ENCODE peak calls at places on chromosomes 11 and 22, in ten cellular contexts. D is A549, I is sigmoid colon, P is IMR-90, W is K562, J is upper lobe of left lung, V is Peyer's patch, B is spleen, R is right lobe of liver, Z is NB4. F is an unnamed sample.

GRCh38 chr11:91404344-91404743 is 820.3 kb upstream of the FAT3 start:
- DNase-seq in Z (no peak), W (no peak), V (no peak), B (no peak), P (no peak), R (no peak), D (no peak), J (no peak), I (no peak), F (no peak)

GRCh38 chr11:131284041-131284440 is 86.4 kb upstream of the NTM start:
- DNase-seq in J (no peak), R (no peak), Z (no peak), W (no peak), V (no peak), P (no peak), I (no peak), B (no peak), D (no peak), F (no peak)

GRCh38 chr11:114348200-114349191 is 51.8 kb downstream of the C11orf71 start:
- DNase-seq in Z (peak), R (no peak), W (peak), J (no peak), D (no peak), V (no peak), B (no peak), I (no peak), P (peak), F (no peak)

GRCh38 chr11:8019671-8020597 is 32.8 kb downstream of the EIF3F start:
- DNase-seq in W (no peak), I (no peak), R (no peak), P (peak), Z (no peak), V (no peak), B (no peak), D (peak), J (no peak), F (no peak)

GRCh38 chr11:28924007-28924406 is 815.8 kb downstream of the METTL15 start:
- DNase-seq in D (no peak), R (no peak), P (no peak), I (no peak), B (no peak), W (no peak), J (no peak), V (no peak), Z (no peak), F (no peak)

GRCh38 chr11:78414321-78415051 is 3.1 kb downstream of the GAB2 start:
- DNase-seq in I (no peak), Z (peak), P (peak), D (peak), W (peak), B (no peak), J (no peak), R (no peak), V (no peak), F (no peak)

GRCh38 chr11:11422291-11423128 is 69.5 kb upstream of the CSNK2A3 start:
- DNase-seq in V (no peak), R (no peak), W (no peak), D (no peak), J (no peak), I (no peak), P (no peak), Z (no peak), B (no peak), F (no peak)

GRCh38 chr11:45097721-45098493 is 48.5 kb upstream of the PRDM11 start:
- DNase-seq in V (no peak), J (no peak), D (no peak), W (peak), Z (peak), B (no peak), R (no peak), I (no peak), P (peak), F (no peak)

GRCh38 chr22:20494978-20495860 is at the start of gene KLHL22:
- DNase-seq in B (no peak), W (peak), P (peak), Z (peak), V (peak), R (peak), I (peak), J (peak), D (no peak), F (no peak)
- TF ChIP-seq POLR2A in B (peak), W (no peak), P (no peak), Z (no peak), V (no peak), R (no peak), I (no peak), J (no peak), D (no peak), F (no peak)

GRCh38 chr22:49935561-49935960 is 17.1 kb downstream of the CRELD2 start:
- DNase-seq in R (no peak), P (no peak), V (no peak), J (no peak), W (peak), B (no peak), I (no peak), Z (peak), D (no peak), F (no peak)

GRCh38 chr22:49936018-49936972 is 17.9 kb downstream of the CRELD2 start:
- DNase-seq in D (no peak), R (peak), W (peak), J (peak), B (peak), Z (peak), V (peak), I (peak), P (peak), F (peak)

GRCh38 chr22:49934891-49935557 is 16.6 kb downstream of the CRELD2 start:
- DNase-seq in P (peak), D (no peak), V (peak), J (peak), I (peak), R (peak), W (peak), B (peak), Z (peak), F (no peak)

GRCh38 chr22:49933236-49933921 is 14.9 kb downstream of the CRELD2 start:
- DNase-seq in V (no peak), J (no peak), I (peak), Z (no peak), W (no peak), B (peak), P (no peak), R (peak), D (no peak), F (no peak)

DNA sequence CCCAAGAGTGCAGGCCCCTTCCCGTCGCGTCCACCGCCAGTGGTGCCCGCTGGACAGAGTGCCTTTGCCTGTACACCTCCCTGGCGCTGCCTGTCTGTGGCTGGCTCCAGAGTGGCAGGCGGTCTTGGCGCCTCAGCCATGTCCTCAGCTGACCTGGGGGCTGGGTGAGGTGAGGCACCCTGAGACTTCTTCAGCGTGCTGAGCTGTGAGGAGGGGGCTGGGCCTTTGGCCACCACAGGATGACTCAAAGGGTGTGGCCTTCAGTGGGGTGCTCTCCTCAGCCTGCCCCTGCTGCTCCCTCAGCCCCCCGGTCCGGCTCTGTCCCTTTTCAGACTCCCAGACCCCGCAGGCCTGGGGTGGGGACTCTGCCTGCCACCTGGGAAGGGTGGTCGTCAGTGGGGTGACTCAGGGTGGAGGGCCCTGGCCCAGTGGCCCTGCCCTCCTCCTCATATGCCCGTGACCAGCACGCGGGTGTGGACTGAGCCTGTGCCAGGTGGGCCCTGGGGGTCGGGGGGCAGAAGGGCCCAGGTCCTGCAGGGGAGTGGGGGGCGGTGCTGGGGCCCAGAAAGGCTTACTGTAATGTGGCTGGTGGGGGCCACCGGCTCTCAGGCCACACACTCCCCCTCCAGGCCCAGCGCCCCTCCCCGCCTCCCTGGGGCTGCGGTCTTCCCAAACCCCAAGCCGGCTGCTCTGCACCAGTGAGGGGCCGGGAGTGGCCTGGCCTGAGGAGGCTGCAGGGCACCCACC is 15.9 kb downstream of the CRELD2 start:
- DNase-seq in B (peak), R (peak), P (peak), W (peak), Z (peak), V (peak), D (no peak), J (peak), I (peak), F (no peak)
- TF ChIP-seq POLR2A in B (no peak), R (no peak), P (no peak), W (no peak), Z (no peak), V (no peak), D (no peak), J (peak), I (no peak), F (no peak)

GRCh38 chr11:59144096-59144495 is 1.4 kb downstream of the FAM111A start:
- DNase-seq in J (no peak), I (no peak), R (no peak), P (peak), W (no peak), Z (peak), B (no peak), D (no peak), V (no peak), F (no peak)

GRCh38 chr11:59141673-59142460 is 789 bp upstream of the FAM111A start:
- DNase-seq in B (no peak), V (no peak), D (no peak), J (no peak), Z (no peak), R (no peak), I (no peak), W (no peak), P (peak), F (no peak)

GRCh38 chr11:59144579-59145345 is 2.1 kb downstream of the FAM111A start:
- DNase-seq in P (peak), D (peak), V (peak), J (peak), I (peak), W (peak), B (peak), R (peak), Z (peak), F (no peak)

GRCh38 chr11:59141191-59141590 is 1.5 kb upstream of the FAM111A start:
- DNase-seq in D (no peak), I (no peak), Z (no peak), R (no peak), J (no peak), W (no peak), V (no peak), P (no peak), B (no peak), F (no peak)

DNA sequence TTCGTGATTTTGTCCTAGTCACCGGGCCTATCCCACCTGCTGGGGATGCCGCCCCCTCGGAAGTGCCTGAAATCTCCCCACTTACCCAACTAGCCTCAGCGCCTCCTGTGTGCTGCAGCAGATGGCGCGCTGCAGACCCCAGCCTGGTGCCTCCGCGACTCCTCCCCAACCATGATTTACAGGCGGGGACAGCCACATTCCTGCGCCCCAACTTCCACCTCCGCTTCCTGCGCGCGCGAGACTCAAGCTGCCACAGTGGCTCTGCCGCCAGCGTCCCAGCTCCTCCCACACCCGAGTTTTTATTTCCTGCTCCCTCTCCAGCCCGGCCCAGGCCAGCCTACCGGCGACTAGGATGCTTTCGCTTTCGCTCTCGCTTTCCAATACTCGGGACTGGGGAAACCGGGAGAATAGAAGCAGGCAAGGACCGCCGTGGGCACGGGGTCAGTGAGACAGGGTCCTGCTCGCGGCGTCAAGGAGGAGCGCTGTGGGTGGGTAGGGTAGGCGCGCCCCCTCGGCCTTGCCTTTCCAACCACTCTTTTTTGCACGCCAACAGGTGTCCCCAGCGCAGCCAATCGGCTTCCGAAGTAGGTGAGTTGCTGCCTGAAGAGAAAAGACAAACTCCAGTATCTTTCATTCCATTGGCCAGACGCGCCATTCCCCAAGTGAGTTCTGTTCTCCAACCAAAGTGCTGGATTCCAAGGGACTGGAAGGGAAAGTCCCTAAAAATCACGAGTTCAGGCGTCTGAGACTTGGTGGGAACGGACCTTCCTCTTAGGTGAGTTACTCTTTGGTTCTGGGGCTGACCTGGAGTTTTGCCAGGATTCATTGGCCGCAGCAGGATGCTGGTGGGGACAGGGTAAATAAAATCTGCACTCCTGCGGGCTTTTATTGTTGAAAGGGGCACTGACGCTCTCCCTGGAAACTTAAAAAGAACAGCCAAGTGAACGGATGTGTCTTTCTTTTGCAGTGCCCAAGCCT is at the start of gene FAM111A:
- DNase-seq in B (peak), I (peak), J (peak), R (peak), Z (peak), P (peak), W (peak), D (peak), V (peak), F (peak)
- TF ChIP-seq POLR2A in B (peak), I (no peak), J (peak), R (peak), Z (no peak), P (no peak), W (peak), D (peak), V (peak), F (no peak)

DNA sequence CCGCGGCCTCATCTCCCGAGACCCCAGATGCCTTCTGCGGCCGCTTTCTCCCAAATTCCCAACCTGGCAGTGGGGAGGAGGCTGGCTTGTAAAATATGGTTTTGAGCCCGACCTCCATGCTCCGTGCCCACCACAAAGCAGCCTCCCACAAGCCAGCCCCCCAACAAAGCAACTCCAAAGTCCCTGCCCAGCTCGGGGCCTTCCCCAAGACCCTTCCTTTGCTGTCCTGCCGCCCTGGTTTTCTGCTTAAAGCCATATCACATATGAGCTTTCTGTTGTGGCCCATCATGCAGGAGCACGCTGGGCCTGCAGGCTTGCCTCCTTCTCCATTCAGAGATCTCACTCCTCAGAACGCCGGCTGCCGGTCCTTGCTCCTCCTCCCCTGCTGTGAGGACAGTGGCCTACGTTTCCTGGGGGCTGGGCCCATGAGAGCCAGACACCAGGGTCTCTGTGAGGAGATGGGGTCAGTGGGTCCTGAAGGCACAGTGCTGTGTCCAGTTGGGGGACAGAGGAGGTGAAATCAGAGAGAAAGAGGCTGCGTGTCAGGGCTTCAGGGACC is 680.0 kb downstream of the BRD1 start:
- DNase-seq in J (no peak), I (no peak), Z (no peak), P (no peak), V (no peak), W (no peak), D (no peak), B (peak), R (no peak), F (no peak)
- TF ChIP-seq POLR2A in J (no peak), I (no peak), Z (no peak), P (no peak), V (no peak), W (no peak), D (no peak), B (no peak), R (no peak), F (no peak)

DNA sequence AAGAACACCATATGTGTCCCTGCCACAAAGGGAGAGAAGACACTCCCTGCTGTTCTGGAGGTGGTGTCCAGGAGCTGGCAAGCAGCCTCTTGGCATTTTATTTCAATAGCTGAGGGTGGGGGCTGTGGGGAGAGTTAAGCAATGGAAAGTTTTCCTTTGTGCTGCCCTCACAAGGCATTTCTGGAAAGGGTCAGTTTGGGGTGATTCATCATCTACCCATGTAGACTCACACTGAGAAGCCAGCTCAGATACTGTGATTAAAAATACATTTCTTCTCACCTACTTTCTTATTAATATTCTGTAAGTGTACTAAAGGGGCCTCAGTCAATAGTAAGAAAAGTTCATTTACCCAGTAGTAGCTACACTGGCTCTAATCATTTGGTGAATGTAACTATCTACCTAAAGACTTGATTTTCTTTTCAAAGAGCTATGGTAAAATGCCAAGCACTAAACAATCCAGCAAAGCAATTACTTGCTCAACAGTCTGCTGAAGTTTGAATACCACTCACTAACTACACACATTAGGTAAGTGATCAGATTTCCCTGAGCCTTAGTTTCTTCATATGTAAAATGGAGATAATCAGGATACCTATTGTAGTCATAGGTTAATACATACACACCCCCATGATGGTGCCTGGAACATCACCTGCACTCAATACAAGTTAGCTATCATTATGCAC is 55.1 kb downstream of the SLC1A2 start:
- DNase-seq in V (no peak), Z (no peak), I (peak), D (peak), P (peak), R (peak), W (no peak), J (peak), B (no peak), F (no peak)
- TF ChIP-seq POLR2A in V (no peak), Z (no peak), I (no peak), D (no peak), P (no peak), R (no peak), W (no peak), J (no peak), B (no peak), F (no peak)

GRCh38 chr11:14892036-14892556 is at the start of gene CYP2R1:
- DNase-seq in Z (peak), P (peak), J (peak), D (peak), V (peak), B (peak), W (peak), I (peak), R (peak), F (peak)
- TF ChIP-seq POLR2A in Z (no peak), P (no peak), J (no peak), D (peak), V (peak), B (peak), W (no peak), I (peak), R (peak), F (peak)

F was measured in esophagus squamous epithelium.